ENCODE peak calls at places on chromosomes 1 and 21, in seven cellular contexts. I, Z, K, Y, R, H and X are unnamed samples.

GRCh38 chr1:85148524-85149250 is 52.1 kb downstream of the SYDE2 start:
- DNase-seq in I (no peak), Z (peak; percentile 73), K (peak; percentile 72), Y (no peak), R (peak; percentile 10), H (no peak), X (no peak)

GRCh38 chr1:32924881-32925344 is 23.7 kb upstream of the TMEM54 start:
- DNase-seq in I (no peak), Z (no peak), K (no peak), Y (no peak), R (no peak), H (no peak), X (no peak)

GRCh38 chr1:16430598-16430997 is 6.6 kb downstream of the SPATA21 start:
- DNase-seq in I (peak; percentile 21), Z (no peak), K (no peak), Y (no peak), R (peak; percentile 19), H (no peak), X (no peak)

GRCh38 chr1:245380790-245381535 is 226.2 kb downstream of the KIF26B start:
- DNase-seq in I (no peak), Z (no peak), K (no peak), Y (no peak), R (no peak), H (no peak), X (no peak)

GRCh38 chr1:150484431-150484830 is 2.8 kb upstream of the TARS2 start:
- DNase-seq in I (peak; percentile 46), Z (peak; percentile 83), K (peak; percentile 70), Y (no peak), R (peak; percentile 63), H (no peak), X (no peak)

GRCh38 chr1:14486401-14487110 is 111.9 kb upstream of the KAZN start:
- DNase-seq in I (peak; percentile 62), Z (peak; percentile 26), K (peak; percentile 98), Y (no peak), R (peak; percentile 21), H (no peak), X (peak; percentile 38)

GRCh38 chr1:54681396-54681795 is 34.3 kb upstream of the TTC4 start:
- DNase-seq in I (peak; percentile 6), Z (peak; percentile 8), K (peak; percentile 5), Y (no peak), R (peak; percentile 8), H (no peak), X (no peak)

GRCh38 chr1:176745945-176746344 is 283.0 kb downstream of the PAPPA2 start:
- DNase-seq in I (no peak), Z (no peak), K (peak; percentile 5), Y (no peak), R (no peak), H (no peak), X (no peak)

GRCh38 chr1:172478485-172478884 is 34.6 kb upstream of the PIGC start:
- DNase-seq in I (no peak), Z (no peak), K (no peak), Y (no peak), R (no peak), H (no peak), X (no peak)

GRCh38 chr1:204961765-204962419 is 81.1 kb upstream of the CNTN2 start:
- DNase-seq in I (no peak), Z (no peak), K (no peak), Y (no peak), R (no peak), H (no peak), X (no peak)

GRCh38 chr1:160061376-160062100 is 8.4 kb downstream of the KCNJ10 start:
- DNase-seq in I (peak; percentile 79), Z (no peak), K (no peak), Y (no peak), R (no peak), H (no peak), X (no peak)

GRCh38 chr1:67766117-67766978 is 66.9 kb downstream of the GNG12 start:
- DNase-seq in I (peak; percentile 54), Z (peak; percentile 86), K (peak; percentile 82), Y (no peak), R (peak; percentile 93), H (no peak), X (peak; percentile 88)

GRCh38 chr1:26191739-26192138 is 1.3 kb downstream of the CATSPER4 start:
- DNase-seq in I (no peak), Z (no peak), K (no peak), Y (no peak), R (no peak), H (no peak), X (no peak)

GRCh38 chr1:242011879-242012674 is 13.2 kb upstream of the MAP1LC3C start:
- DNase-seq in I (no peak), Z (peak; percentile 26), K (peak; percentile 34), Y (no peak), R (no peak), H (no peak), X (no peak)

GRCh38 chr1:33111965-33112364 is 31.0 kb downstream of the AZIN2 start:
- DNase-seq in I (no peak), Z (peak; percentile 37), K (peak; percentile 36), Y (no peak), R (peak; percentile 55), H (no peak), X (no peak)

GRCh38 chr1:207454046-207454964 is at the start of gene CR2:
- DNase-seq in I (peak; percentile 34), Z (no peak), K (no peak), Y (peak; percentile 65), R (no peak), H (peak; percentile 67), X (peak; percentile 23)

GRCh38 chr1:160025314-160025713 is 6.5 kb downstream of the PIGM start:
- DNase-seq in I (no peak), Z (no peak), K (no peak), Y (no peak), R (no peak), H (no peak), X (no peak)

GRCh38 chr1:63691672-63692425 is 82.0 kb upstream of the ROR1 start:
- DNase-seq in I (peak; percentile 70), Z (peak; percentile 82), K (peak; percentile 96), Y (no peak), R (peak; percentile 96), H (no peak), X (peak; percentile 79)

GRCh38 chr1:174968750-174969244 is 30.9 kb upstream of the CACYBP start:
- DNase-seq in I (no peak), Z (peak; percentile 38), K (peak; percentile 63), Y (no peak), R (peak; percentile 89), H (no peak), X (no peak)

GRCh38 chr1:99438656-99439055 is 174.4 kb downstream of the PLPPR4 start:
- DNase-seq in I (no peak), Z (no peak), K (no peak), Y (no peak), R (no peak), H (no peak), X (no peak)

GRCh38 chr1:185632659-185633428 is 101.3 kb upstream of the HMCN1 start:
- DNase-seq in I (no peak), Z (no peak), K (peak; percentile 98), Y (peak; percentile 53), R (peak; percentile 73), H (no peak), X (no peak)

GRCh38 chr1:117122297-117123025 is 912 bp upstream of the TRIM45 start:
- DNase-seq in I (no peak), Z (no peak), K (no peak), Y (no peak), R (no peak), H (no peak), X (no peak)
- TF ChIP-seq CTCF in I (peak; percentile 41), Z (peak; percentile 54), K (no peak), Y (peak; percentile 17), R (no peak), H (no peak), X (peak; percentile 6)

GRCh38 chr1:44481701-44482100 is 76.6 kb downstream of the RNF220 start:
- DNase-seq in I (no peak), Z (no peak), K (no peak), Y (no peak), R (no peak), H (no peak), X (no peak)

GRCh38 chr1:44483089-44483488 is 78.0 kb downstream of the RNF220 start:
- DNase-seq in I (no peak), Z (no peak), K (no peak), Y (no peak), R (no peak), H (no peak), X (no peak)

GRCh38 chr1:44485933-44486475 is 80.9 kb downstream of the RNF220 start:
- DNase-seq in I (no peak), Z (no peak), K (no peak), Y (no peak), R (no peak), H (no peak), X (no peak)

GRCh38 chr1:44485229-44485932 is 80.3 kb downstream of the RNF220 start:
- DNase-seq in I (peak; percentile 75), Z (peak; percentile 84), K (peak; percentile 79), Y (no peak), R (peak; percentile 98), H (no peak), X (peak; percentile 16)

DNA sequence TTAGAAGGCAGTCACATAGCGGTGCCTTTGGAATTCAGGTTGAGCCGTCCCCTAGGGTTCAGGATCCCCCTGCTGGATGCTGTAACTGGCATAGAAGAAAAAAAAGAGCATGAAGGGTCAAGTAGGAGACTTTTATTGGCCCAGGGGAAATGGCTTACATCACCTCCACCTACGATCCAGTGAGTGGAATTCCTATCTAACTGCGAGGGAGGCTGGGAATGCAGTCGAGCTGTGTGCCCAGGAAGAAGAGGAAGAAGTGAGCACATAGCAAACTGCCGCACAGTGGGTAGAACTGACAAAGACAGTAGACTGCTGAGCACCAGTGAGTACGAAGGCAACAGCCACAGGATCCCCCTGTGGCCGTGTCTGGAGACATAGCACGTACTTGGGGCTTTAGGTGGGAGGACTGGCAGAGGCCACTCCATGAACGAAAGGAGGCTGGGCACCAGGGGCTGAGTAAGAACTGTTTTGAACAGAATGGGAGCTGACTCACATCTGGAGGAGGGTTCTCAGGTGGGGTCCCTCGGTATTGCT is 79.2 kb downstream of the RNF220 start:
- DNase-seq in I (no peak), Z (no peak), K (no peak), Y (no peak), R (peak; percentile 72), H (no peak), X (no peak)
- TF ChIP-seq CTCF in I (no peak), Z (no peak), K (no peak), Y (no peak), R (no peak), H (no peak), X (no peak)

GRCh38 chr21:24076179-24076578 is 1531.1 kb downstream of the MRPL39 start:
- DNase-seq in I (no peak), Z (no peak), K (no peak), Y (no peak), R (peak; percentile 45), H (no peak), X (no peak)
- TF ChIP-seq CTCF in I (no peak), Z (no peak), K (no peak), Y (no peak), R (no peak), H (no peak), X (no peak)

DNA sequence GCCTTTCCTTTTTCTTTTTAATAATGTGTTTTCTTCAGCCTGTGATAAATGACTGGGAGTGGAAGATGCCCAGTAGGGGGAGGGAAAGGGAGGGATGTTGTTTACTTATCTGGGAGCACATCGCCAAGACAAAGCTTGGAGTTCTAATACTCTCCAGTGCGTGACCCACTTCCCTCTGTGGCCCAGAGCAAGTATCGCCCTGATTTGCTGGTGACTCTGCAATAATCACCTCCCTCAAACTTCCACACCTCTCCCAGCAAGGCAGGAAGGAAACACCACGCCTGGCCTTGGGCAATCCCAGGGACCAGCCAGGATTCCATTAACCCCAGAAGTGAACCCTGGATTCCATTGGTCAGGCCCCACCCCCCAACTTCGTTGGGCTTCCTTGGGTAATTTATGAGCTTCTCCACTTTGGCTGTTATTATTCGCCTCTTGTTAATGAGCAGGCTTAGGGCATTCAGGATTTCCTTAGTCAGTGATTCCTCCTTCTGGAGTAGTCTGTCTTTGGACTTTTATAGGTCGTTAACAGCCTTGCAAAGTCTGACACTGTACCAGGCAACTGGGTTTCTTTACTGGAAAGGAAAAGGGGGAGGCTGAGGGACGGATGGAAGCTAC is 24.3 kb upstream of the GRHL3 start:
- DNase-seq in I (peak; percentile 90), Z (peak; percentile 78), K (peak; percentile 84), Y (peak; percentile 55), R (peak; percentile 83), H (no peak), X (peak; percentile 69)
- TF ChIP-seq CTCF in I (no peak), Z (peak; percentile 63), K (peak; percentile 36), Y (peak; percentile 6), R (peak; percentile 9), H (no peak), X (no peak)